ENCODE peak calls at places on chromosomes 2 and 18, in ten cellular contexts. N is H54; B is caudate nucleus; W is heart left ventricle; J is M059J; E is anterior cingulate cortex; L is progenitor cell of endocrine pancreas; C is IMR-90; F is activated CD8-positive, alpha-beta T cell treated with anti-CD3 and anti-CD28 coated beads for 36 hours; I is fibroblast of lung. H is an unnamed sample.

GRCh38 chr2:72561621-72562318 is 264.1 kb downstream of the EXOC6B start:
- DNase-seq in N (peak), W (no peak), E (no peak), B (no peak), I (peak), C (peak), L (no peak), F (no peak), J (peak), H (peak)

GRCh38 chr18:28789460-28789859 is 612.5 kb upstream of the CDH2 start:
- DNase-seq in C (no peak), N (no peak), B (no peak), J (no peak), E (no peak), I (peak), L (no peak), F (no peak), W (no peak), H (no peak)

GRCh38 chr18:59814872-59815271 is 84.9 kb upstream of the PMAIP1 start:
- DNase-seq in N (peak), J (peak), C (peak), W (no peak), L (no peak), F (no peak), B (no peak), I (peak), E (no peak), H (peak)

GRCh38 chr2:199306116-199306515 is 151.6 kb downstream of the SATB2 start:
- DNase-seq in L (no peak), N (no peak), F (no peak), J (no peak), C (no peak), B (no peak), E (no peak), I (no peak), W (no peak), H (no peak)

GRCh38 chr2:225894240-225894980 is 494.9 kb downstream of the NYAP2 start:
- DNase-seq in L (no peak), F (no peak), N (no peak), W (no peak), J (peak), E (no peak), B (no peak), I (peak), C (peak), H (peak)

GRCh38 chr18:5894215-5894612 is 1.1 kb downstream of the TMEM200C start:
- DNase-seq in B (no peak), E (no peak), F (no peak), J (no peak), I (no peak), W (no peak), C (peak), N (no peak), L (no peak), H (no peak)

GRCh38 chr2:134988994-134989605 is 58.1 kb downstream of the MAP3K19 start:
- DNase-seq in L (no peak), N (peak), I (peak), E (no peak), B (no peak), F (no peak), W (no peak), C (peak), J (peak), H (peak)

GRCh38 chr2:23686405-23687029 is 240.4 kb downstream of the ATAD2B start:
- DNase-seq in J (no peak), L (no peak), C (no peak), F (no peak), W (no peak), I (no peak), E (no peak), B (no peak), N (no peak), H (no peak)

GRCh38 chr2:226558418-226558817 is 241.2 kb downstream of the IRS1 start:
- DNase-seq in B (no peak), E (no peak), I (no peak), W (no peak), J (no peak), L (no peak), C (no peak), F (no peak), N (no peak), H (no peak)

GRCh38 chr18:69071680-69072079 is 273.8 kb downstream of the CCDC102B start:
- DNase-seq in F (no peak), N (no peak), E (no peak), J (no peak), L (no peak), I (no peak), B (no peak), W (no peak), C (no peak), H (no peak)

GRCh38 chr2:46424937-46425336 is 54.4 kb upstream of the TMEM247 start:
- DNase-seq in L (no peak), B (no peak), E (no peak), I (no peak), N (no peak), C (no peak), W (no peak), F (no peak), J (no peak), H (no peak)

GRCh38 chr2:157328133-157328532 is 2.5 kb upstream of the ERMN start:
- DNase-seq in B (no peak), F (no peak), E (no peak), W (no peak), N (no peak), C (no peak), I (no peak), J (no peak), L (no peak), H (peak)

GRCh38 chr2:237181844-237182243 is 96.2 kb downstream of the COPS8 start:
- DNase-seq in C (peak), F (no peak), L (no peak), I (peak), W (no peak), E (no peak), N (peak), J (peak), B (no peak), H (peak)

GRCh38 chr2:48415765-48416515 is 114.0 kb upstream of the STON1 start:
- DNase-seq in I (no peak), L (no peak), F (peak), E (no peak), B (no peak), C (no peak), J (peak), N (no peak), W (no peak), H (no peak)

GRCh38 chr2:217863874-217864273 is 138.9 kb downstream of the TNS1 start:
- DNase-seq in B (no peak), J (no peak), C (no peak), W (no peak), L (no peak), I (no peak), F (no peak), N (no peak), E (no peak), H (no peak)

GRCh38 chr18:38695559-38696270 is 1130.1 kb upstream of the CELF4 start:
- DNase-seq in W (no peak), I (peak), F (no peak), B (no peak), N (no peak), E (no peak), C (no peak), J (peak), L (no peak), H (no peak)

GRCh38 chr18:27604583-27604982 is 419.5 kb upstream of the CHST9 start:
- DNase-seq in J (peak), I (peak), L (no peak), W (no peak), B (no peak), N (no peak), C (peak), F (no peak), E (no peak), H (peak)

GRCh38 chr18:28511421-28511821 is 334.5 kb upstream of the CDH2 start:
- DNase-seq in B (no peak), F (no peak), C (peak), E (no peak), N (peak), I (peak), W (no peak), L (no peak), J (peak), H (peak)

GRCh38 chr2:178700922-178701342 is 106.3 kb downstream of the TTN start:
- DNase-seq in E (no peak), B (no peak), N (peak), C (peak), J (peak), I (peak), F (no peak), W (no peak), L (no peak), H (peak)

GRCh38 chr2:237471457-237472186 is 15.4 kb upstream of the MLPH start:
- DNase-seq in W (no peak), I (peak), L (no peak), E (no peak), J (peak), B (no peak), C (peak), F (peak), N (peak), H (peak)

GRCh38 chr2:183179156-183179555 is 54.9 kb downstream of the NUP35 start:
- DNase-seq in F (no peak), I (peak), L (no peak), B (no peak), W (no peak), J (peak), N (no peak), E (no peak), C (peak), H (no peak)

GRCh38 chr2:16508061-16508851 is 157.4 kb downstream of the CYRIA start:
- DNase-seq in N (no peak), I (peak), J (no peak), B (peak), E (peak), C (no peak), F (peak), W (peak), L (peak), H (no peak)

GRCh38 chr2:36451512-36451911 is 95.9 kb downstream of the CRIM1 start:
- DNase-seq in L (no peak), W (no peak), E (no peak), I (peak), B (no peak), C (peak), N (no peak), J (peak), F (no peak), H (no peak)

GRCh38 chr2:229133155-229133772 is 137.8 kb downstream of the PID1 start:
- DNase-seq in W (no peak), C (peak), J (peak), E (no peak), I (peak), F (no peak), L (no peak), B (no peak), N (no peak), H (peak)